ENCODE peak calls at places on chromosome 9, in four cellular contexts. Q, U, T and W are unnamed samples.
A peak's percentile ranks its signal among the peaks of the same experiment; 100 is the strongest.

GRCh38 chr9:68552700-68553099 is 12.0 kb upstream of the TMEM252 start:
- DNase-seq in U (peak; percentile 0), Q (no peak), T (no peak), W (peak; percentile 43)

GRCh38 chr9:33025572-33026347 is 687 bp downstream of the DNAJA1 start:
- DNase-seq in T (peak; percentile 71), U (no peak), Q (peak; percentile 64), W (no peak)

GRCh38 chr9:32264171-32264862 is 120.1 kb upstream of the ACO1 start:
- DNase-seq in U (no peak), T (no peak), Q (no peak), W (no peak)

GRCh38 chr9:36763778-36764177 is 191.1 kb downstream of the MELK start:
- DNase-seq in T (no peak), U (no peak), Q (no peak), W (no peak)

GRCh38 chr9:92486371-92486770 is 4.1 kb upstream of the ASPN start:
- DNase-seq in U (no peak), T (no peak), Q (no peak), W (no peak)

GRCh38 chr9:34254141-34254913 is 74.7 kb downstream of the KIF24 start:
- DNase-seq in Q (peak; percentile 55), U (peak; percentile 86), T (no peak), W (peak; percentile 46)

GRCh38 chr9:127005770-127006314 is 91.3 kb downstream of the RALGPS1 start:
- DNase-seq in Q (no peak), T (no peak), U (no peak), W (no peak)

GRCh38 chr9:23643656-23644258 is 182.3 kb downstream of the ELAVL2 start:
- DNase-seq in T (no peak), Q (no peak), U (no peak), W (no peak)

GRCh38 chr9:16485575-16486321 is 384.7 kb downstream of the BNC2 start:
- DNase-seq in Q (no peak), U (no peak), T (no peak), W (no peak)

GRCh38 chr9:123406016-123406415 is 50.0 kb downstream of the CRB2 start:
- DNase-seq in Q (no peak), T (no peak), U (no peak), W (no peak)

GRCh38 chr9:134304712-134305111 is 21.5 kb upstream of the RXRA start:
- DNase-seq in Q (peak; percentile 3), T (no peak), U (no peak), W (no peak)

GRCh38 chr9:127825319-127826051 is 22.8 kb downstream of the FPGS start:
- DNase-seq in Q (peak; percentile 62), T (peak; percentile 83), U (no peak), W (no peak)